ENCODE peak calls at places on chromosomes 13 and 19, in five cellular contexts. L, U, I, C and A are unnamed samples.

GRCh38 chr13:36030670-36031331 is 100.4 kb downstream of the DCLK1 start:
- DNase-seq in L (no peak), U (no peak), I (peak; percentile 86), C (peak; percentile 3), A (no peak)

GRCh38 chr13:110339263-110339662 is 32.2 kb downstream of the COL4A2 start:
- DNase-seq in L (no peak), U (no peak), I (no peak), C (no peak), A (no peak)

GRCh38 chr13:36029171-36029570 is 102.0 kb downstream of the DCLK1 start:
- DNase-seq in L (no peak), U (no peak), I (peak; percentile 11), C (no peak), A (no peak)

GRCh38 chr13:27917121-27917947 is 2.5 kb upstream of the PDX1 start:
- DNase-seq in L (no peak), U (no peak), I (no peak), C (peak; percentile 52), A (no peak)

GRCh38 chr13:89490661-89491060 is 1819.5 kb downstream of the SLITRK5 start:
- DNase-seq in L (no peak), U (no peak), I (no peak), C (no peak), A (no peak)

GRCh38 chr13:105991622-105992254 is 543.7 kb downstream of the EFNB2 start:
- DNase-seq in L (no peak), U (no peak), I (peak; percentile 100), C (no peak), A (peak; percentile 100)

GRCh38 chr13:40539954-40540706 is 126.3 kb downstream of the FOXO1 start:
- DNase-seq in L (no peak), U (no peak), I (peak; percentile 53), C (peak; percentile 21), A (peak; percentile 11)

GRCh38 chr13:38970380-38971051 is 20.1 kb downstream of the STOML3 start:
- DNase-seq in L (no peak), U (no peak), I (no peak), C (no peak), A (no peak)

GRCh38 chr19:52200044-52200443 is 10.2 kb downstream of the PPP2R1A start:
- DNase-seq in L (no peak), U (no peak), I (peak; percentile 76), C (no peak), A (no peak)

GRCh38 chr13:42561752-42562467 is 12.0 kb upstream of the TNFSF11 start:
- DNase-seq in L (no peak), U (no peak), I (no peak), C (no peak), A (no peak)

GRCh38 chr13:55410398-55411330 is 1730.1 kb upstream of the PRR20A start:
- DNase-seq in L (no peak), U (no peak), I (no peak), C (no peak), A (no peak)

GRCh38 chr13:39056018-39056417 is 17.8 kb downstream of the NHLRC3 start:
- DNase-seq in L (no peak), U (no peak), I (no peak), C (no peak), A (no peak)

GRCh38 chr13:110363009-110363408 is 55.9 kb downstream of the COL4A2 start:
- DNase-seq in L (no peak), U (no peak), I (no peak), C (peak; percentile 29), A (no peak)

GRCh38 chr19:53959176-53959757 is 3.5 kb upstream of the CACNG8 start:
- DNase-seq in L (no peak), U (no peak), I (no peak), C (peak; percentile 45), A (no peak)

GRCh38 chr19:53960187-53960586 is 2.5 kb upstream of the CACNG8 start:
- DNase-seq in L (no peak), U (no peak), I (no peak), C (peak; percentile 62), A (no peak)

GRCh38 chr19:53960886-53961285 is 1.9 kb upstream of the CACNG8 start:
- DNase-seq in L (no peak), U (no peak), I (no peak), C (no peak), A (no peak)

GRCh38 chr19:53962887-53963435 is at the start of gene CACNG8:
- DNase-seq in L (no peak), U (no peak), I (no peak), C (peak; percentile 56), A (no peak)

GRCh38 chr19:53961523-53962345 is 1.0 kb upstream of the CACNG8 start:
- DNase-seq in L (no peak), U (no peak), I (no peak), C (peak; percentile 28), A (no peak)
- TF ChIP-seq EZH2 in L (no peak), U (no peak), I (no peak), C (peak; percentile 91), A (peak; percentile 41)

DNA sequence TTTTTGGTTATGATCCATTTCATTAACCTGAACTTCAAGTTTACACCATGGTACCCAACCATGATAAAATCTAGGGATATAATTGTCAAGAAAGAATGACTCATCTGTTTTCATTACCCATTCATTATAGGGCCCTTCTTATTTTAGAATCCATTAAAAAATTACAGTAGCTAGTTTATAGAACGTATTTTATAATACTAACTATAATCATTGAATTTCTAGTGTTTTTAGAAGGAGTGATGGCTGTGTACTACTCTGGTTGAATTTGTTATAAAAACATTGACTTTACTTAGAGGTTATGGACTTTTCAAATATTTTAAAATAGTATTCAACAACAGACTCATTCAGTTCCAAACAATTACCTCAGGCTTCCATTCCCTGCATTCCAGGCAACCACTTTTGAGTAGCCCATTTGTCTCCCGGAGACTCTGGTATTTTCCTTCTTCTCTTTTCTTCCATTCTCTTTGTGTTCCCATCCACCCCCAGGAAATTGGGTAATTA is 71.9 kb upstream of the KLF12 start:
- DNase-seq in L (no peak), U (no peak), I (peak; percentile 55), C (peak; percentile 32), A (no peak)
- H3K9me3 ChIP-seq in L (no peaks in the 10 kb centered on the region), U (no peaks in the 10 kb centered on the region), I (no peaks in the 10 kb centered on the region), C (no peaks in the 10 kb centered on the region), A (no peaks in the 10 kb centered on the region)

GRCh38 chr19:47020992-47021496 is 1.4 kb downstream of the NPAS1 start:
- DNase-seq in L (no peak), U (no peak), I (no peak), C (peak; percentile 41), A (no peak)
- TF ChIP-seq EZH2 in L (no peak), U (no peak), I (no peak), C (no peak), A (peak; percentile 99)

GRCh38 chr19:15048885-15049541 is at the start of gene CASP14:
- DNase-seq in L (no peak), U (no peak), I (peak; percentile 78), C (no peak), A (peak; percentile 75)

GRCh38 chr19:15050639-15051038 is 1.4 kb downstream of the CASP14 start:
- DNase-seq in L (no peak), U (no peak), I (no peak), C (no peak), A (no peak)

GRCh38 chr19:15047680-15048079 is 1.6 kb upstream of the CASP14 start:
- DNase-seq in L (no peak), U (no peak), I (no peak), C (no peak), A (no peak)

DNA sequence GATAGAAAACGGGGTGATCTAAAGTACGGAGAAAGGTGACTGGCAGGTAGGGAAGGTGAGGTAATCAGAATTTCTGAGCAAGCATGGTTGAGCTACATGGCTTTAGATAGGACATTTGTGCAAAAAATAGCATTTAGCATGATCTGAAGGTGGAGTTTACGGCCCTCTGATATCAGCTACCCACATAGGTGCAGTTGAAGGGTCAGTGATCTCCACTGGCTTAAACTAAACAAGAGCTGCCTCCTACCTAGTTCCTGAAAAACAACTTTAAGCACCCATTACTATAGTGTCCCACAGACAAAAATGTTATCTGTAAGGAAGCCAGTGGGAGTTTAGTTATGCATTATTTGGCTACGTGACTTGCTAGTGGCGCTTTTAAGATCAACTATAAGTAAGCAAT is 1.2 kb upstream of the CASP14 start:
- DNase-seq in L (no peak), U (no peak), I (no peak), C (no peak), A (no peak)
- H3K9me3 ChIP-seq in L (no peaks in the 10 kb centered on the region), U (no peaks in the 10 kb centered on the region), I (no peaks in the 10 kb centered on the region), C (no peaks in the 10 kb centered on the region), A (no peaks in the 10 kb centered on the region)

GRCh38 chr19:6531163-6531955 is 533 bp downstream of the TNFSF9 start:
- DNase-seq in L (no peak), U (no peak), I (no peak), C (no peak), A (no peak)
- TF ChIP-seq EZH2 in L (no peak), U (no peak), I (no peak), C (peak; percentile 91), A (no peak)

GRCh38 chr13:18949970-18950369 is 231.7 kb downstream of the TUBA3C start:
- DNase-seq in L (no peak), U (no peak), I (no peak), C (no peak), A (no peak)
- H3K9me3 ChIP-seq in L (no peaks in the 10 kb centered on the region), U (peaks cover 22% of the 10 kb centered on the region), I (peaks cover 37% of the 10 kb centered on the region), C (peaks cover 6% of the 10 kb centered on the region), A (peaks cover 11% of the 10 kb centered on the region)

DNA sequence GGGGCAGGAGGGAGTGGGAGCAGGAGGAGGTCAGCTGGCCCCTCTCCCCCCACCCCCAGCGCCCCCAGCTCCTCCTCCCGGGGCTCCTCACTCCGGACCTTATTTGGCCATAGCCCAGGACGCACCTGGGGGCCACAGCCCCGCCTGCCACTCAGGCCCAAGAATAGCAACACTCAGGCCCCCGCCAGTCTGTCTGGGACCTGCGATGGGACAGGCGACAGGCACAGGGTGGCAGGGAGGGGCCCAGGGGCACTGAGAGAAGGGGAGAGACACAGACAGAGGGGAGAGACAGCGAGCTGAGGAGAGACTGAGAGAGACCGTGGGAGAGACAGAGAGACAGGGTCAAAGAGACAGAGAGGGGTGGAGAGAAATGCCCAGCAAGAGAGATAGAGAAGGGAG is 10.2 kb downstream of the JOSD2 start:
- DNase-seq in L (no peak), U (no peak), I (no peak), C (no peak), A (no peak)
- TF ChIP-seq EZH2 in L (no peak), U (no peak), I (no peak), C (no peak), A (no peak)

GRCh38 chr19:44496711-44497110 is 3.6 kb downstream of the ZNF180 start:
- DNase-seq in L (no peak), U (no peak), I (no peak), C (no peak), A (no peak)
- H3K9me3 ChIP-seq in L (peaks cover 55% of the 10 kb centered on the region), U (peaks cover 89% of the 10 kb centered on the region), I (peaks cover 20% of the 10 kb centered on the region), C (peaks cover 15% of the 10 kb centered on the region), A (peaks cover 9% of the 10 kb centered on the region)

DNA sequence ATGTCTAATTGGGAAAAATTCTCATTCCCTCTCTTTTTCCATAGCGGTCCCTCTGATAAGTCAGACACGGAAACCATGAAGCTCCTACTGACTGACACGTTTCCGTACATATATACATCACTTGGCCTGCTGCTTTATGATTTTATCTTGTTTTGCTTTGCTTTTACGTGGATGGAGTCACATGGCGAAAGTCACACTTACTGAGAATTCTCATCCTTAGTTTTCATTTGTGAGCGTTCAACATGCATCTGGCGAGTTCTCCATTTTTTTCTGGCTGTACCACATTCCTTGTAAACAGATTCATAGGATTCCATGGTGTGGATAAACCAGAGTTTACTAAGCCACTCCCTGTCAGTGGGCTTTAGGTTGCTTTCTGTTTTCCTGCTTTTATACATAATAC is 21.2 kb downstream of the PGPEP1 start:
- DNase-seq in L (no peak), U (no peak), I (no peak), C (no peak), A (no peak)
- TF ChIP-seq EZH2 in L (no peak), U (no peak), I (no peak), C (no peak), A (no peak)